ENCODE peak calls at places on chromosomes 3 and 15, in four cellular contexts. F is Panc1, W is K562, Y is HepG2. G is an unnamed sample.

GRCh38 chr15:60790641-60791040 is 311.7 kb upstream of the ICE2 start:
- DNase-seq in F (no peak), W (no peak), Y (no peak), G (no peak)

GRCh38 chr15:50265620-50266019 is at the start of gene HDC:
- DNase-seq in F (no peak), W (no peak), Y (no peak), G (no peak)

GRCh38 chr3:13017361-13018038 is 55.7 kb downstream of the IQSEC1 start:
- DNase-seq in F (no peak), W (no peak), Y (no peak), G (no peak)

GRCh38 chr3:9198805-9199386 is 50.5 kb downstream of the SRGAP3 start:
- DNase-seq in F (no peak), W (no peak), Y (no peak), G (no peak)

GRCh38 chr15:92187975-92188374 is 205.7 kb upstream of the ST8SIA2 start:
- DNase-seq in F (no peak), W (no peak), Y (no peak), G (no peak)

GRCh38 chr3:9867106-9867505 is 12.9 kb downstream of the CIDEC start:
- DNase-seq in F (no peak), W (no peak), Y (no peak), G (no peak)

GRCh38 chr3:159528251-159528895 is 460.3 kb upstream of the IL12A start:
- DNase-seq in F (no peak), W (no peak), Y (no peak), G (no peak)

GRCh38 chr15:74628199-74628598 is 12.6 kb downstream of the CLK3 start:
- DNase-seq in F (no peak), W (no peak), Y (no peak), G (no peak)

GRCh38 chr15:38299216-38299615 is 46.6 kb downstream of the SPRED1 start:
- DNase-seq in F (no peak), W (no peak), Y (no peak), G (no peak)

GRCh38 chr15:39663684-39664083 is 82.8 kb downstream of the THBS1 start:
- DNase-seq in F (no peak), W (no peak), Y (no peak), G (no peak)

GRCh38 chr3:83023050-83023449 is 1261.6 kb upstream of the GBE1 start:
- DNase-seq in F (no peak), W (no peak), Y (no peak), G (no peak)

GRCh38 chr15:84736375-84736774 is 12.0 kb upstream of the ZNF592 start:
- DNase-seq in F (no peak), W (no peak), Y (no peak), G (no peak)

GRCh38 chr3:160448845-160449659 is 534 bp downstream of the TRIM59 start:
- DNase-seq in F (peak), W (no peak), Y (no peak), G (no peak)

GRCh38 chr3:138944842-138945645 is 1.9 kb downstream of the FOXL2 start:
- DNase-seq in F (no peak), W (peak), Y (no peak), G (no peak)

GRCh38 chr3:9782777-9783176 is 9.5 kb downstream of the TADA3 start:
- DNase-seq in F (no peak), W (no peak), Y (no peak), G (no peak)

DNA sequence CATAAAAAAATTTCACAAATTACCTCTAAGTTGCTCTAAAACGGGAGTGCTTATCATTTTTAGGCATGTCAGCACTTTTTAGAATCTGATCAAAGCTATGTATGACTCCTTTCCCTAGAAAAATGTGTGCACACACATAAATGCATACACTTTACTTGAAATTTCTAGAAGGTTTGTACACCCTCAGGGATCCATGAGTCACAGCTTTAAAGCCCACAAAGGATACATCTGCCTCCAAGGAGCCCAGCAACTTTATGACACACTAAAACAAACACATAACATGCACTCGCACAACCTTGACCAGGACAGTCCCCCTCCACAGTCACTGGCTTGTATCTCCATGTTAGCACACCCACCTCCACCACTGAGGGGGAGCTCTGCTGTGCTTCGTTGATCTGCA is 721.9 kb upstream of the CFAP20DC start:
- DNase-seq in F (no peak), W (no peak), Y (peak), G (no peak)
- TF ChIP-seq TCF7L2 in F (no peak), W (no peak), Y (no peak), G (no peak)

GRCh38 chr15:44289352-44289790 is 852 bp downstream of the GOLM2 start:
- DNase-seq in F (no peak), W (no peak), Y (no peak), G (no peak)
- TF ChIP-seq TCF7L2 in F (no peak), W (no peak), Y (no peak), G (no peak)

GRCh38 chr3:168506589-168506988 is 410.9 kb upstream of the GOLIM4 start:
- DNase-seq in F (no peak), W (no peak), Y (no peak), G (no peak)

GRCh38 chr3:168512802-168513201 is 417.1 kb upstream of the GOLIM4 start:
- DNase-seq in F (no peak), W (no peak), Y (no peak), G (no peak)

GRCh38 chr3:168514252-168514651 is 418.5 kb upstream of the GOLIM4 start:
- DNase-seq in F (no peak), W (no peak), Y (no peak), G (no peak)

GRCh38 chr3:168511428-168512014 is 415.8 kb upstream of the GOLIM4 start:
- DNase-seq in F (peak), W (no peak), Y (no peak), G (no peak)
- TF ChIP-seq TCF7L2 in F (no peak), W (no peak), Y (no peak), G (no peak)

GRCh38 chr15:90046846-90047481 is 45.8 kb downstream of the ZNF710 start:
- DNase-seq in F (no peak), W (no peak), Y (no peak), G (no peak)
- TF ChIP-seq TCF7L2 in F (no peak), W (no peak), Y (no peak), G (no peak)